ENCODE peak calls at places on chromosomes 5 and 9, in four cellular contexts. W is GM20000, Q is endothelial cell of umbilical vein, S is fibroblast of pulmonary artery. A is an unnamed sample.
A peak's percentile ranks its signal among the peaks of the same experiment; 100 is the strongest.

GRCh38 chr9:120694559-120694958 is 19.7 kb downstream of the MEGF9 start:
- DNase-seq in Q (no peak), W (no peak), S (no peak), A (no peak)

GRCh38 chr9:18829858-18830257 is 203.2 kb downstream of the SAXO1 start:
- DNase-seq in Q (peak; percentile 37), S (peak; percentile 10), W (no peak), A (no peak)

GRCh38 chr5:115983519-115983918 is 21.2 kb downstream of the LVRN start:
- DNase-seq in Q (no peak), S (no peak), W (no peak), A (no peak)

GRCh38 chr5:103589416-103590175 is 27.0 kb upstream of the NUDT12 start:
- DNase-seq in W (no peak), Q (no peak), S (peak; percentile 17), A (no peak)

GRCh38 chr5:72815580-72816296 is 723 bp upstream of the TNPO1 start:
- DNase-seq in W (no peak), Q (no peak), S (peak; percentile 20), A (no peak)

GRCh38 chr9:133945977-133946753 is 46.0 kb downstream of the VAV2 start:
- DNase-seq in W (peak; percentile 62), S (no peak), Q (no peak), A (no peak)

GRCh38 chr9:25377039-25377438 is 301.2 kb downstream of the TUSC1 start:
- DNase-seq in S (no peak), Q (no peak), W (no peak), A (no peak)

GRCh38 chr5:125659316-125660071 is 763.7 kb upstream of the GRAMD2B start:
- DNase-seq in S (peak; percentile 43), Q (peak; percentile 79), W (no peak), A (no peak)

GRCh38 chr5:32708949-32709348 is 2.2 kb upstream of the NPR3 start:
- DNase-seq in W (peak; percentile 14), S (no peak), Q (no peak), A (no peak)

GRCh38 chr5:14671414-14671813 is 6.9 kb downstream of the OTULIN start:
- DNase-seq in Q (peak; percentile 23), S (peak; percentile 33), W (peak; percentile 43), A (no peak)

GRCh38 chr5:42120071-42120470 is 195.0 kb downstream of the FBXO4 start:
- DNase-seq in Q (no peak), S (no peak), W (no peak), A (no peak)

GRCh38 chr9:3235497-3235896 is 290.3 kb downstream of the RFX3 start:
- DNase-seq in S (peak; percentile 13), W (no peak), Q (no peak), A (no peak)

GRCh38 chr9:112535364-112535763 is 48.7 kb downstream of the KIAA1958 start:
- DNase-seq in Q (peak; percentile 57), W (no peak), S (peak; percentile 61), A (no peak)

GRCh38 chr5:172412724-172413260 is 41.5 kb downstream of the SH3PXD2B start:
- DNase-seq in W (no peak), S (peak; percentile 98), Q (peak; percentile 71), A (peak; percentile 82)

GRCh38 chr5:96868603-96869371 is 7.5 kb upstream of the ERAP2 start:
- DNase-seq in Q (peak; percentile 70), W (peak; percentile 61), S (peak; percentile 86), A (no peak)

GRCh38 chr9:133958756-133959155 is 33.4 kb downstream of the VAV2 start:
- DNase-seq in S (no peak), Q (no peak), W (peak; percentile 74), A (no peak)

GRCh38 chr9:123863164-123863855 is 66.6 kb downstream of the DENND1A start:
- DNase-seq in Q (no peak), W (no peak), S (peak; percentile 63), A (no peak)

GRCh38 chr5:176153741-176154140 is 84.5 kb upstream of the SIMC1 start:
- DNase-seq in S (peak; percentile 6), Q (no peak), W (no peak), A (no peak)

GRCh38 chr5:14721990-14722656 is 57.6 kb downstream of the OTULIN start:
- DNase-seq in Q (no peak), W (no peak), S (no peak), A (no peak)

GRCh38 chr5:146620663-146621051 is 104.7 kb upstream of the GPR151 start:
- DNase-seq in S (no peak), Q (no peak), W (no peak), A (no peak)

GRCh38 chr5:55226027-55226933 is 835 bp downstream of the MCIDAS start:
- DNase-seq in Q (peak; percentile 51), S (peak; percentile 48), W (peak; percentile 83), A (no peak)

GRCh38 chr5:96338624-96339023 is 94.4 kb downstream of the PCSK1 start:
- DNase-seq in W (no peak), S (peak; percentile 30), Q (no peak), A (no peak)

GRCh38 chr9:93183663-93184438 is at the start of gene WNK2:
- DNase-seq in Q (no peak), W (peak; percentile 76), S (no peak), A (no peak)

GRCh38 chr5:148697177-148697820 is 43.0 kb upstream of the HTR4 start:
- DNase-seq in Q (peak; percentile 50), W (no peak), S (peak; percentile 79), A (no peak)

GRCh38 chr5:102663771-102664530 is 91.2 kb upstream of the PAM start:
- DNase-seq in W (no peak), S (no peak), Q (no peak), A (no peak)

GRCh38 chr9:71521132-71521531 is 247.2 kb downstream of the CEMIP2 start:
- DNase-seq in Q (no peak), W (no peak), S (no peak), A (no peak)

GRCh38 chr9:2026598-2026997 is 11.5 kb downstream of the SMARCA2 start:
- DNase-seq in W (no peak), Q (peak; percentile 88), S (peak; percentile 14), A (no peak)

GRCh38 chr9:105466898-105467455 is 19.1 kb downstream of the FSD1L start:
- DNase-seq in S (no peak), W (no peak), Q (no peak), A (no peak)

GRCh38 chr5:100551183-100551582 is 16.0 kb downstream of the FAM174A start:
- DNase-seq in Q (no peak), W (no peak), S (no peak), A (no peak)

GRCh38 chr9:132187006-132187760 is 25.3 kb downstream of the NTNG2 start:
- DNase-seq in S (no peak), W (no peak), Q (no peak), A (no peak)

GRCh38 chr5:136802382-136802781 is 437.0 kb upstream of the TRPC7 start:
- DNase-seq in Q (peak; percentile 58), S (peak; percentile 56), W (no peak), A (no peak)

GRCh38 chr9:36913393-36914211 is 120.5 kb downstream of the PAX5 start:
- DNase-seq in Q (no peak), S (no peak), W (no peak), A (no peak)

GRCh38 chr5:135213466-135214239 is 179.6 kb upstream of the PITX1 start:
- DNase-seq in W (no peak), S (no peak), Q (no peak), A (no peak)

GRCh38 chr9:86116425-86116824 is 17.1 kb upstream of the GOLM1 start:
- DNase-seq in S (no peak), W (no peak), Q (no peak), A (no peak)

GRCh38 chr5:77892061-77893010 is 116.2 kb upstream of the TBCA start:
- DNase-seq in W (no peak), S (no peak), Q (no peak), A (no peak)

GRCh38 chr9:82781965-82782392 is 281.0 kb downstream of the RASEF start:
- DNase-seq in W (no peak), Q (no peak), S (no peak), A (no peak)

DNA sequence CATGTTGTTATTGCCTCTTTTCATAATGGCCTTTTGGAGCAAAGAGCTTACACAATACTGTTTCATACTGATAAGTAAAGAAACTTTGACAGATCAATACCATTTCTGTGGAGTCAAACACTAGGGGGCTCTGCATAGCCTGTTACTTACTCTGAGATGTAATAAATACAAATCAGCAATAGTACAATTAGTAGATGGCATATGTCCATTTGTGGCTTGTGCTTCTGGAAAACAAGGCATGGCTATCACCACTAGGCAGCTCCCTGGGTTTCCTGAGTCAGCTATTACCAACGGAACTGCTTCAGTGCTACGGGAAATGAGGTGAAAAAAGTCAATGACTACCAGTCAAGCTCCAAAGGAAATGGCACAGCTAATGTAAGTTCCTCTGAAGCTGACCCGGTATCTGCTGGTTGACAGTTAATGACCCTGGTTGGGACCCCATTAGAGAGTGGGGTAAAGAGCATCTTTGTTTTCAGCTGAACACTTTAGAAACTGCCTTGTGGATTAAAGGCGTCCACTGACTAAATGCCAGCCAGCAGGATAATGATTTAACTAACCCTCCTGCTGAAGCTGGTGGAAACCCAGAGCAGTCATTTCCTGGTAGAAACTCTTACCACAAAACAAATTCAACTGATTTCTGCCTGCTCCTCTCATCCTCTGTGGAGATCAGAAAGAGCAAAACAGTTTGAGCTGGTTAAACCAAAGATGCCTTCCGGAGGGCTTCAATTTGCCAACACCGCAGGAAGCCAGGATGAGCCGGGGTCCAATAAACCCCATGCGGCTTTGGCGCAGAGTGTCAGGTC is 69.0 kb upstream of the FAM169A start:
- DNase-seq in Q (peak; percentile 95), W (peak; percentile 10), S (peak; percentile 36), A (no peak)
- TF ChIP-seq CTCF in Q (peak; percentile 37), W (no peak), S (peak; percentile 18), A (no peak)

GRCh38 chr5:90409318-90410177 is at the start of gene CETN3:
- DNase-seq in Q (peak; percentile 96), S (peak; percentile 98), W (peak; percentile 77), A (peak; percentile 92)
- TF ChIP-seq CTCF in Q (no peak), S (no peak), W (no peak), A (no peak)

GRCh38 chr5:140833993-140834392 is at the start of gene PCDHA7:
- DNase-seq in W (no peak), Q (no peak), S (peak; percentile 40), A (no peak)
- TF ChIP-seq CTCF in W (no peak), Q (no peak), S (peak; percentile 13), A (no peak)

GRCh38 chr5:139299477-139299876 is 5.9 kb downstream of the MATR3 start:
- DNase-seq in Q (no peak), W (no peak), S (no peak), A (no peak)
- TF ChIP-seq CTCF in Q (no peak), W (no peak), S (no peak), A (no peak)

GRCh38 chr5:180860887-180861822 is at the start of gene ZFP62:
- DNase-seq in S (peak; percentile 92), W (peak; percentile 95), Q (peak; percentile 90), A (peak; percentile 86)
- TF ChIP-seq CTCF in S (no peak), W (no peak), Q (no peak), A (peak; percentile 42)

GRCh38 chr5:58054018-58054417 is 405.9 kb downstream of the PLK2 start:
- DNase-seq in Q (no peak), S (no peak), W (no peak), A (no peak)

GRCh38 chr5:58056546-58056945 is 403.3 kb downstream of the PLK2 start:
- DNase-seq in W (no peak), Q (peak; percentile 90), S (peak; percentile 49), A (no peak)

GRCh38 chr5:58060971-58061370 is 398.9 kb downstream of the PLK2 start:
- DNase-seq in S (peak; percentile 43), W (no peak), Q (no peak), A (no peak)

GRCh38 chr5:58057324-58057723 is 402.6 kb downstream of the PLK2 start:
- DNase-seq in Q (no peak), S (no peak), W (no peak), A (no peak)
- TF ChIP-seq CTCF in Q (no peak), S (no peak), W (no peak), A (no peak)